ENCODE peak calls at places on chromosome 9, in four cellular contexts. W is PC-3, F is neural progenitor cell, Z is adrenal gland. D is an unnamed sample.
A peak's percentile ranks its signal among the peaks of the same experiment; 100 is the strongest.

GRCh38 chr9:35797311-35798109 is 6.1 kb downstream of the NPR2 start:
- DNase-seq in W (no peak), F (no peak), Z (no peak), D (no peak)

GRCh38 chr9:76873056-76873792 is 32.7 kb downstream of the PRUNE2 start:
- DNase-seq in W (no peak), F (peak; percentile 91), Z (no peak), D (no peak)

GRCh38 chr9:136117291-136118060 is 1.2 kb downstream of the TMEM250 start:
- DNase-seq in W (no peak), F (no peak), Z (no peak), D (no peak)

GRCh38 chr9:32877639-32878217 is 94.4 kb downstream of the TMEM215 start:
- DNase-seq in W (no peak), F (no peak), Z (no peak), D (no peak)

GRCh38 chr9:120892748-120893584 is 16.0 kb upstream of the PHF19 start:
- DNase-seq in W (peak; percentile 85), F (no peak), Z (no peak), D (no peak)

GRCh38 chr9:69158471-69158870 is 15.6 kb upstream of the TJP2 start:
- DNase-seq in W (no peak), F (no peak), Z (no peak), D (no peak)

GRCh38 chr9:88531920-88532319 is 3.1 kb upstream of the NXNL2 start:
- DNase-seq in W (no peak), F (peak; percentile 44), Z (no peak), D (no peak)

GRCh38 chr9:132942541-132943182 is 1.8 kb downstream of the TSC1 start:
- DNase-seq in W (no peak), F (no peak), Z (no peak), D (no peak)

GRCh38 chr9:81649475-81649874 is 39.9 kb downstream of the TLE1 start:
- DNase-seq in W (no peak), F (peak; percentile 93), Z (no peak), D (no peak)

GRCh38 chr9:4237748-4238511 is 61.9 kb downstream of the GLIS3 start:
- DNase-seq in W (no peak), F (peak; percentile 83), Z (no peak), D (peak; percentile 60)

GRCh38 chr9:32705059-32705458 is 69.6 kb upstream of the TAF1L start:
- DNase-seq in W (peak; percentile 61), F (no peak), Z (peak; percentile 14), D (peak; percentile 36)

GRCh38 chr9:38205279-38205678 is 136.3 kb upstream of the SHB start:
- DNase-seq in W (peak; percentile 23), F (no peak), Z (no peak), D (no peak)

GRCh38 chr9:84463272-84463671 is 122.7 kb upstream of the SLC28A3 start:
- DNase-seq in W (no peak), F (no peak), Z (no peak), D (no peak)

GRCh38 chr9:34522091-34522887 is 501 bp downstream of the ENHO start:
- DNase-seq in W (no peak), F (peak; percentile 19), Z (no peak), D (no peak)

GRCh38 chr9:37903581-37903830 is 421 bp downstream of the SLC25A51 start:
- DNase-seq in W (no peak), F (no peak), Z (peak; percentile 58), D (peak; percentile 49)

GRCh38 chr9:2663486-2663885 is 41.9 kb downstream of the VLDLR start:
- DNase-seq in W (no peak), F (no peak), Z (no peak), D (no peak)

GRCh38 chr9:133726401-133727276 is 11.5 kb downstream of the SARDH start:
- DNase-seq in W (peak; percentile 63), F (peak; percentile 75), Z (no peak), D (peak; percentile 61)

GRCh38 chr9:125293134-125293533 is 31.5 kb downstream of the GAPVD1 start:
- DNase-seq in W (no peak), F (no peak), Z (no peak), D (no peak)

GRCh38 chr9:101409079-101409477 is 10.4 kb downstream of the ZNF189 start:
- DNase-seq in W (no peak), F (no peak), Z (no peak), D (no peak)

GRCh38 chr9:104301770-104302169 is 202.3 kb upstream of the OR13F1 start:
- DNase-seq in W (peak; percentile 7), F (no peak), Z (no peak), D (no peak)

GRCh38 chr9:17906204-17906840 is 327.5 kb downstream of the SH3GL2 start:
- DNase-seq in W (no peak), F (peak; percentile 77), Z (no peak), D (no peak)

GRCh38 chr9:93354451-93354850 is 97.0 kb upstream of the FAM120A start:
- DNase-seq in W (peak; percentile 30), F (no peak), Z (no peak), D (no peak)

GRCh38 chr9:113588936-113589335 is 125.4 kb downstream of the RGS3 start:
- DNase-seq in W (no peak), F (no peak), Z (no peak), D (no peak)

GRCh38 chr9:81479573-81479972 is 209.8 kb downstream of the TLE1 start:
- DNase-seq in W (no peak), F (no peak), Z (no peak), D (no peak)

GRCh38 chr9:136829981-136830885 is 12.0 kb upstream of the AJM1 start:
- DNase-seq in W (no peak), F (no peak), Z (peak; percentile 6), D (no peak)

GRCh38 chr9:136119259-136120118 is 814 bp upstream of the TMEM250 start:
- DNase-seq in W (peak; percentile 13), F (peak; percentile 51), Z (peak; percentile 37), D (peak; percentile 81)

GRCh38 chr9:129394011-129394919 is 216.2 kb upstream of the IER5L start:
- DNase-seq in W (no peak), F (no peak), Z (no peak), D (no peak)

GRCh38 chr9:111728617-111729366 is 65.9 kb downstream of the SHOC1 start:
- DNase-seq in W (peak; percentile 93), F (no peak), Z (no peak), D (peak; percentile 83)

GRCh38 chr9:35906923-35907699 is 1.1 kb downstream of the HRCT1 start:
- DNase-seq in W (peak; percentile 26), F (peak; percentile 47), Z (no peak), D (peak; percentile 61)

GRCh38 chr9:100869321-100869720 is 159.2 kb upstream of the PLPPR1 start:
- DNase-seq in W (no peak), F (no peak), Z (no peak), D (no peak)

GRCh38 chr9:134253596-134254205 is 72.6 kb upstream of the RXRA start:
- DNase-seq in W (no peak), F (no peak), Z (peak; percentile 55), D (no peak)

GRCh38 chr9:115116620-115117284 is 1.2 kb downstream of the TNC start:
- DNase-seq in W (peak; percentile 55), F (no peak), Z (no peak), D (no peak)

GRCh38 chr9:655875-656274 is 185.6 kb upstream of the DMRT1 start:
- DNase-seq in W (no peak), F (no peak), Z (peak; percentile 75), D (no peak)

GRCh38 chr9:120714846-120715231 is 569 bp upstream of the MEGF9 start:
- DNase-seq in W (no peak), F (no peak), Z (no peak), D (no peak)

GRCh38 chr9:116318463-116319271 is 165.1 kb downstream of the PAPPA start:
- DNase-seq in W (no peak), F (peak; percentile 97), Z (peak; percentile 16), D (no peak)

GRCh38 chr9:89699646-89700045 is 94.8 kb downstream of the GADD45G start:
- DNase-seq in W (no peak), F (no peak), Z (no peak), D (no peak)
- H3K27ac ChIP-seq in W (no peak overlapping the region), F (no peak overlapping the region), Z (no peak overlapping the region), D (no peak overlapping the region)

DNA sequence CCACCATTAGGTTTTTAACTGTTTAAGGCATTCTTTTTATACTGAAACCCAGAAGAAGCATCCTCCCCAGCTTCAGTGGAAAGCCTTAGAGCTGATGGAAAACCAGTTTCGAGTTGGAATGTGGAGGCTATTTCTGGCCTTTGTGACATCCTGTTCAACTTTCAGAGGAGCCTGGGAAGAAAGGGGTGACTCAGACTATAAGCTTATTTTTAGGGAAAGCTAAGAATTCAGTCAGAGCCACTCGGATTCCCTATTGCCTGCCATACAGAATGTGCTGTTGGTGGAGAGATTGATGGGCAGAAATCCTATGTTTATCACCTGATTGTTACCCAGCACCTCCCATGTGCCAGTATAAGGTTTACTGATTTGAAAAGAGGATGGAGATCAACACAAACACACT is 19.8 kb downstream of the PALM2AKAP2 start:
- DNase-seq in W (peak; percentile 47), F (no peak), Z (no peak), D (peak; percentile 47)
- H3K27ac ChIP-seq in W (no peak overlapping the region), F (no peak overlapping the region), Z (no peak overlapping the region), D (peak overlapping the region; percentile 75)

DNA sequence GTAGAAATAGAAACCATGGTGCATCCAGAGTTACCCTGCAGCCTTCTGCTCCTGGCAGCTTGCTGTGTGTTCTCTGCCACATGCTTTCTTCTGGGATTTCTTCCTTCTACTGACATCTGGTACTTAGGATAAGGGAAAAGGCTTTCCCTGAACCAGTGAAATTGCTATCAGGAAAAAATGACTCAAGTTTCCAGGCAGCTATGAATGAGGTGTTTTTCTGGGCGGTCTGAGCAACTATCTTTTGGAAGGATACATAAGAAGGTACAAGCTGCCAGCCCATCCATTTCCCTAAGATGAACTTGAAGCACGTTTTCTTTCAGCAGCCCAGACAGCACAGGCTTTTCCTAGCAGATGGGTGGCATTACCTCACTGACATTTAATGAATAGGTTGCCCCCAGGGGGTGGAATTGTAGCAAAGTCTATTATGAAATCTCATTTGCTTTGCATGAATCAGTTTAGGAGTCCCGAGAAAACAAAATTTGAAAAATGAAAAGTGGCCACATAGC is 108.7 kb downstream of the C9orf152 start:
- DNase-seq in W (peak; percentile 31), F (no peak), Z (peak; percentile 37), D (no peak)
- H3K27ac ChIP-seq in W (no peak overlapping the region), F (no peak overlapping the region), Z (no peak overlapping the region), D (no peak overlapping the region)

GRCh38 chr9:128104171-128104618 is 23.3 kb downstream of the PTGES2 start:
- DNase-seq in W (no peak), F (no peak), Z (peak; percentile 75), D (no peak)
- H3K27ac ChIP-seq in W (no peak overlapping the region), F (no peak overlapping the region), Z (peak overlapping the region; percentile 39), D (no peak overlapping the region)

DNA sequence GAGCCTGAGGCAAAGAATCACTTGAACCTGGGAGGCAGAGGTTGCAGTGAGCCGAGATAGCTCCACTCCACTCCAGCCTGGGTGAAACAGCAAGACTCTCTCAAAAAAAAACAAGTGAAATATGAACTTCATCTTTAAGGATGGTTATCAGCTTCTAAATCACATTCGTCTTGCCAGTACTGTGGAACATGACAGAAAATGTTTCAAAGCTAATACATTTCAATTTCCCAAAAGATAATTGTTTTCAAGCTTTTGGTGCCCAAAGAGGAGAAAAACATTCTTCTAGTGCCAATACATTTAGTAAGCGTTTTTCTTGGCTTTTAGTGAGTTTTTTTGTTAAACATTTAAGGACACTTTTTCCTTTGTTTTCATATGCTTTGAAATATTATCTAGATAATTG is 4.4 kb upstream of the IFT74 start:
- DNase-seq in W (no peak), F (no peak), Z (no peak), D (no peak)
- H3K27ac ChIP-seq in W (no peak overlapping the region), F (no peak overlapping the region), Z (no peak overlapping the region), D (no peak overlapping the region)

DNA sequence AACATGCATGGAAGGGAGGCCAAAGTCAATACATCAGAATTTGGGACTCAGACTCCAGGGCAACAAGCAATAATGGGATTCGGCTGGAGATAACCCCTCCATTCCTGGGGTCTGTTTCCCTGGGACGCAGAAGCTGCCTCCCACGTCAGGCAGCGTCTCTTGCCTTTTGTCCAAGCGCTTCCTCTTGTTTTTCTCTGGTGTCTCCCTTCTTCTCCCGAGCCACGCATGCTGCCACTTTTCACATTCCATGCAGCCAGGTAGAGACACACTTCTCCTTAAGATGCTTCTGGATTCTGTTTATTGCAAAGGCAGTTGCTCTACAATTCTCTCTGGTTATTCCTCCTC is 267.3 kb downstream of the AOPEP start:
- DNase-seq in W (no peak), F (no peak), Z (no peak), D (no peak)
- H3K27ac ChIP-seq in W (no peak overlapping the region), F (no peak overlapping the region), Z (no peak overlapping the region), D (no peak overlapping the region)

D was measured in SJSA1.